ENCODE peak calls at places on chromosomes 11 and 22, in six cellular contexts. C, A, J, X, O and L are unnamed samples.

GRCh38 chr11:68956142-68956541 is 24.6 kb downstream of the MRGPRD start:
- DNase-seq in C (no peak), A (no peak), J (peak; percentile 64), X (no peak), O (peak; percentile 80), L (no peak)

GRCh38 chr22:22753526-22754267 is 109.3 kb downstream of the GGTLC2 start:
- DNase-seq in C (peak; percentile 39), A (peak; percentile 59), J (peak; percentile 70), X (peak; percentile 82), O (peak; percentile 91), L (peak; percentile 3)

GRCh38 chr11:999009-999408 is 37.5 kb downstream of the MUC6 start:
- DNase-seq in C (no peak), A (no peak), J (no peak), X (no peak), O (no peak), L (no peak)

GRCh38 chr11:62546244-62546936 is at the start of gene AHNAK:
- DNase-seq in C (peak; percentile 88), A (peak; percentile 73), J (peak; percentile 90), X (peak; percentile 92), O (peak; percentile 95), L (peak; percentile 74)

GRCh38 chr11:68322031-68322388 is 9.6 kb downstream of the LRP5 start:
- DNase-seq in C (no peak), A (no peak), J (no peak), X (no peak), O (no peak), L (no peak)

GRCh38 chr11:107697291-107697690 is 14.6 kb downstream of the SLN start:
- DNase-seq in C (no peak), A (no peak), J (no peak), X (no peak), O (no peak), L (no peak)

GRCh38 chr11:130260080-130260627 is 54.6 kb downstream of the ZBTB44 start:
- DNase-seq in C (no peak), A (no peak), J (no peak), X (no peak), O (peak; percentile 9), L (no peak)

GRCh38 chr22:46256358-46256958 is 6.4 kb upstream of the CDPF1 start:
- DNase-seq in C (no peak), A (no peak), J (no peak), X (no peak), O (peak; percentile 65), L (no peak)

GRCh38 chr22:36196254-36197064 is 5.2 kb downstream of the APOL4 start:
- DNase-seq in C (no peak), A (no peak), J (no peak), X (no peak), O (no peak), L (no peak)

GRCh38 chr11:68370211-68371111 is 58.1 kb downstream of the LRP5 start:
- DNase-seq in C (peak; percentile 51), A (no peak), J (no peak), X (no peak), O (peak; percentile 82), L (no peak)

GRCh38 chr11:12122083-12122482 is 11.7 kb downstream of the MICAL2 start:
- DNase-seq in C (no peak), A (no peak), J (peak; percentile 44), X (no peak), O (no peak), L (no peak)

GRCh38 chr11:210122-210802 is 2.8 kb downstream of the RIC8A start:
- DNase-seq in C (no peak), A (peak; percentile 66), J (no peak), X (peak; percentile 15), O (peak; percentile 98), L (peak; percentile 65)

GRCh38 chr11:61066645-61067044 is 35.6 kb upstream of the CD5 start:
- DNase-seq in C (no peak), A (no peak), J (no peak), X (no peak), O (no peak), L (no peak)
- TF ChIP-seq CTCF in C (no peak), A (no peak), J (no peak), X (no peak), O (no peak), L (no peak)

DNA sequence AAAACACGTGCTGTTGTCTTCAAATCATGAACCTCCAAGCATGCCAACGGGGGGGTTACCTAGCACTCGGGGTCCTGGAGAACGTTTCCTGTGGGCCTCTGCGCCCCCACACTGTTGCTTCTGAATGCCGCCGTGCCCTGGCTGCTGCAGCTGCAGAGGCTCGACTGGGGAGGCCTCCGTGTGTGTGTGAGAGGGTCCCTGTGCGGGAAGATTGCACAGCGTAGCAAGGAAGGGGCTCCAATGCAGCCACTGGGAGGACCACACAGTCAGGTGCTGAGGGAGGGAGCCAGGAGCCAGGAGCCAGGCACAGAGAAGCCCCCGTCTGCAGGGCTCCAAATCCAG is 1322.3 kb downstream of the TBC1D22A start:
- DNase-seq in C (no peak), A (no peak), J (no peak), X (no peak), O (no peak), L (no peak)
- H3K4me3 ChIP-seq in C (no peak overlapping the region), A (no peak overlapping the region), J (no peak overlapping the region), X (no peak overlapping the region), O (no peak overlapping the region), L (no peak overlapping the region)

GRCh38 chr11:73072935-73073481 is 69.1 kb downstream of the FCHSD2 start:
- DNase-seq in C (no peak), A (peak; percentile 57), J (peak; percentile 50), X (peak; percentile 47), O (peak; percentile 5), L (peak; percentile 31)

GRCh38 chr11:73077454-73077853 is 64.7 kb downstream of the FCHSD2 start:
- DNase-seq in C (no peak), A (no peak), J (no peak), X (no peak), O (no peak), L (no peak)

DNA sequence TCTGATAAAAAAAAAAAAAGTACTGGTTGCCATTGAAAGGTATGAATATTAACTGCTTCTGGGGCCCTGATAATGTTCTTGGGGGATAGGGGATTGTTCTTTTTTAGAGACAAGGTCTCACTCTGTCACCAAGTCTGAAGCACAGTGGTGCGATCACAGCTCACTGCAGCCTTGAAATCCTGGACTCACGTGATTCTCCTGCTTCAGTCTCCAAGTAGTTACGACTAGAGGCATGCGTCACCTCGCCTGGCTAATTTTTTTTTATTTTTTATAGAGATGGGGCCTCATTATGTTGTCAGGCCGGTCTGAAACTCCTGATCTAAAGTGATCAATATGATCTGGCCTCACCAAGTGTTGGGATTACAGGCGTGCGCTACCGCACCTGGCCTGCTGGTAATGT is 63.5 kb downstream of the FCHSD2 start:
- DNase-seq in C (no peak), A (no peak), J (no peak), X (no peak), O (no peak), L (no peak)
- TF ChIP-seq CTCF in C (no peak), A (no peak), J (no peak), X (no peak), O (no peak), L (no peak)

GRCh38 chr11:37788141-37788877 is 1190.3 kb upstream of the RAG2 start:
- DNase-seq in C (no peak), A (peak; percentile 66), J (no peak), X (no peak), O (no peak), L (peak; percentile 89)
- H3K4me3 ChIP-seq in C (no peak overlapping the region), A (no peak overlapping the region), J (no peak overlapping the region), X (no peak overlapping the region), O (no peak overlapping the region), L (no peak overlapping the region)

GRCh38 chr11:33997473-33998347 is 53.8 kb upstream of the CAPRIN1 start:
- DNase-seq in C (no peak), A (peak; percentile 19), J (no peak), X (no peak), O (no peak), L (no peak)

GRCh38 chr11:34004226-34004625 is 47.3 kb upstream of the CAPRIN1 start:
- DNase-seq in C (no peak), A (no peak), J (no peak), X (no peak), O (no peak), L (no peak)

GRCh38 chr11:33999393-33999792 is 52.1 kb upstream of the CAPRIN1 start:
- DNase-seq in C (no peak), A (no peak), J (no peak), X (no peak), O (no peak), L (no peak)

GRCh38 chr11:33996498-33997454 is 54.8 kb upstream of the CAPRIN1 start:
- DNase-seq in C (peak; percentile 72), A (peak; percentile 80), J (peak; percentile 79), X (peak; percentile 89), O (peak; percentile 94), L (peak; percentile 64)

DNA sequence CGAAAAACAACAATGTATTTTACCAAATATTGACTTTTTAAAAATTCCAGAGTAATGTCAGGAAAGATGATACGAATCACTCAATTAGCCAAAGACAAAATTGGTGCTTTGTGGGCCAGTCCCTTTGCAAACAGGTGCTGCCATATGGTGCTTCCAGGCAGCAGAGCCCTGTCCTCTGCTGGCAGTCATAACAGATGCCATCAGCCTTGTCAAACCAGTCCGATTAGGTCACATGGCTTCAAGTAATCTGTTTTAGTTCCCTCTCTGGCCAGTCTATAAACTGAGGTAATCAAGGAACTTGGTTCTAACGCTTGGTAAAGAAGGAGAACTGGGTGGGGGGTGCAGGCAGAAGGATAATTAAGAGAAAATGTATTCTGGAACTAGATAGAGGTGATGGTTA is 49.1 kb upstream of the CAPRIN1 start:
- DNase-seq in C (no peak), A (no peak), J (no peak), X (peak; percentile 75), O (no peak), L (no peak)
- TF ChIP-seq CTCF in C (no peak), A (no peak), J (no peak), X (no peak), O (no peak), L (no peak)

GRCh38 chr11:134275534-134276395 is at the start of gene GLB1L3:
- DNase-seq in C (no peak), A (no peak), J (no peak), X (no peak), O (peak; percentile 85), L (no peak)
- H3K4me3 ChIP-seq in C (peak within 1 kb of the TSS; percentile 33), A (peak within 1 kb of the TSS; percentile 31), J (no peak within 1 kb of the TSS), X (peak within 1 kb of the TSS; percentile 24), O (peak within 1 kb of the TSS; percentile 37), L (peak within 1 kb of the TSS; percentile 31)

DNA sequence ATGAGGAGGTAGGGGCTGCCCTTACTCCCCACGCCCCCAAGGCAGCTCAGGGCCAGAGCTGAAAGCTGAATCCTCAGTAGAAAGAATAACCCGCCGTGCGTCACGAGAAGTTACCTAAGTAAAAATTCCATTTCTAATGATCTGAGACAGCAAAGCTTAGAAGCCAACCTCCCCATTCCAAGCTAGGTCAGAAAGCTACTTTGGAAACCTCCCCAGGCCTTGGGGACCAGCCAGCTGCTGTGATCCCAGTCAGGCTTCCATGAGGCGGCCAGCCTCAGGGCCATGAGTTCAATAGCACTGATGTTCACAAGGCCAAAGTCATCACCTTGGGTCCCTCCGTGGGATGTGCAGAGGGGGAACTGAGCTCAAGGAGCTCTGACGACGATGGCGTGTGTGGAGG is 6.9 kb downstream of the SHISAL1 start:
- DNase-seq in C (no peak), A (no peak), J (no peak), X (no peak), O (no peak), L (no peak)
- TF ChIP-seq CTCF in C (no peak), A (no peak), J (no peak), X (no peak), O (no peak), L (no peak)